ENCODE peak calls at places on chromosomes 3 and 15, in ten cellular contexts. L, H, K, V, F, I, T, M, W and N are unnamed samples. For H3K4me1 and H3K36me3, the result is how much of the 10 kb centered on the place peaks cover.

GRCh38 chr3:133691410-133692107 is 29.8 kb upstream of the TOPBP1 start:
- ATAC-seq in V (no peak), L (no peak), H (no peak), T (no peak), W (no peak), M (no peak), K (no peak), I (no peak), F (no peak), N (no peak)

GRCh38 chr3:152244156-152244888 is 24.4 kb upstream of the MBNL1 start:
- ATAC-seq in K (no peak), F (no peak), I (no peak), L (peak), W (peak), T (no peak), M (no peak), H (peak), V (no peak), N (no peak)

GRCh38 chr15:71501344-71502128 is 308.8 kb upstream of the NR2E3 start:
- ATAC-seq in H (no peak), T (peak), I (peak), W (no peak), F (peak), K (no peak), M (peak), V (no peak), L (no peak), N (no peak)

GRCh38 chr15:42118650-42119531 is 24.5 kb upstream of the PLA2G4D start:
- ATAC-seq in W (no peak), M (peak), H (peak), V (no peak), I (no peak), T (no peak), L (peak), K (peak), F (peak), N (no peak)

GRCh38 chr3:128447561-128448013 is 19.1 kb downstream of the DNAJB8 start:
- ATAC-seq in F (no peak), T (no peak), W (peak), L (no peak), M (no peak), I (no peak), H (no peak), V (no peak), K (no peak), N (no peak)

GRCh38 chr3:170726976-170727661 is 141.2 kb upstream of the SLC7A14 start:
- ATAC-seq in W (no peak), V (no peak), F (no peak), M (peak), I (no peak), L (peak), H (peak), T (no peak), K (peak), N (peak)

GRCh38 chr15:44910981-44911625 is 45.4 kb upstream of the TERB2 start:
- ATAC-seq in F (no peak), I (no peak), L (no peak), K (no peak), M (no peak), V (no peak), W (peak), H (no peak), T (no peak), N (no peak)

GRCh38 chr3:141996437-141996836 is 120.0 kb downstream of the ATP1B3 start:
- ATAC-seq in I (no peak), L (no peak), M (no peak), H (no peak), W (no peak), V (no peak), T (no peak), F (no peak), K (no peak), N (no peak)

GRCh38 chr3:13011369-13012227 is 61.6 kb downstream of the IQSEC1 start:
- ATAC-seq in T (peak), V (no peak), F (no peak), I (peak), L (peak), H (peak), W (peak), K (peak), M (peak), N (no peak)

GRCh38 chr3:5314897-5315296 is 127.4 kb downstream of the EDEM1 start:
- ATAC-seq in L (no peak), H (peak), K (no peak), W (no peak), T (no peak), I (no peak), M (no peak), F (no peak), V (no peak), N (no peak)

GRCh38 chr3:63931290-63931689 is 19.1 kb upstream of the SCAANT1 start:
- ATAC-seq in V (peak), T (no peak), H (peak), W (peak), M (no peak), K (no peak), F (no peak), L (no peak), I (no peak), N (no peak)

GRCh38 chr15:50707878-50708427 is 21.4 kb upstream of the TRPM7 start:
- ATAC-seq in T (no peak), I (peak), L (no peak), F (no peak), H (no peak), W (no peak), V (no peak), K (no peak), M (peak), N (no peak)

GRCh38 chr3:48012659-48013058 is 3.6 kb downstream of the MAP4 start:
- ATAC-seq in T (no peak), M (peak), L (no peak), K (no peak), W (no peak), F (no peak), I (peak), H (no peak), V (no peak), N (no peak)

GRCh38 chr3:117856354-117856753 is 1146.8 kb downstream of the TUSC7 start:
- ATAC-seq in W (no peak), T (no peak), F (no peak), H (no peak), V (no peak), L (no peak), K (no peak), M (no peak), I (no peak), N (no peak)

GRCh38 chr3:10475983-10476382 is 29.4 kb downstream of the ATP2B2 start:
- ATAC-seq in K (no peak), V (no peak), F (no peak), I (no peak), W (no peak), T (no peak), L (no peak), H (no peak), M (no peak), N (no peak)

GRCh38 chr15:73046073-73046472 is 6.2 kb upstream of the NEO1 start:
- ATAC-seq in F (no peak), T (no peak), H (no peak), L (no peak), W (no peak), K (no peak), M (no peak), V (no peak), I (no peak), N (no peak)

GRCh38 chr15:26639976-26640375 is 132.9 kb downstream of the GABRB3 start:
- ATAC-seq in M (no peak), H (no peak), I (no peak), F (no peak), W (no peak), V (no peak), L (no peak), T (no peak), K (no peak), N (no peak)

GRCh38 chr15:26449296-26449695 is 323.6 kb downstream of the GABRB3 start:
- ATAC-seq in V (no peak), F (no peak), L (no peak), I (no peak), H (no peak), M (no peak), T (no peak), W (no peak), K (no peak), N (no peak)

GRCh38 chr3:18585019-18585968 is 160.2 kb upstream of the SATB1 start:
- ATAC-seq in F (no peak), M (no peak), W (no peak), V (no peak), T (no peak), H (no peak), I (no peak), K (no peak), L (no peak), N (no peak)

GRCh38 chr3:185469542-185469941 is 29.3 kb downstream of the TMEM41A start:
- ATAC-seq in M (no peak), L (no peak), V (no peak), T (no peak), H (no peak), W (no peak), I (no peak), K (no peak), F (no peak), N (no peak)

GRCh38 chr15:57185507-57186074 is 190.7 kb upstream of the CGNL1 start:
- ATAC-seq in H (no peak), T (peak), K (no peak), F (no peak), L (no peak), W (no peak), V (no peak), M (no peak), I (no peak), N (no peak)

GRCh38 chr3:172836390-172836997 is 86.0 kb downstream of the ECT2 start:
- ATAC-seq in K (peak), M (peak), V (peak), H (peak), T (peak), F (no peak), I (no peak), L (peak), W (peak), N (no peak)

GRCh38 chr3:112689385-112689784 is 48.4 kb upstream of the CCDC80 start:
- ATAC-seq in W (no peak), F (no peak), M (no peak), L (no peak), H (no peak), K (no peak), T (no peak), I (no peak), V (no peak), N (no peak)

GRCh38 chr3:112689989-112690388 is 49.0 kb upstream of the CCDC80 start:
- ATAC-seq in L (no peak), V (no peak), F (no peak), M (no peak), W (no peak), K (no peak), T (no peak), H (no peak), I (no peak), N (no peak)

GRCh38 chr3:112687621-112688020 is 46.7 kb upstream of the CCDC80 start:
- ATAC-seq in V (no peak), F (no peak), W (no peak), T (no peak), M (no peak), L (no peak), H (no peak), I (no peak), K (no peak), N (no peak)

GRCh38 chr3:112688085-112688769 is 47.3 kb upstream of the CCDC80 start:
- ATAC-seq in V (no peak), F (no peak), W (no peak), M (no peak), K (peak), I (no peak), L (no peak), T (no peak), H (no peak), N (no peak)

DNA sequence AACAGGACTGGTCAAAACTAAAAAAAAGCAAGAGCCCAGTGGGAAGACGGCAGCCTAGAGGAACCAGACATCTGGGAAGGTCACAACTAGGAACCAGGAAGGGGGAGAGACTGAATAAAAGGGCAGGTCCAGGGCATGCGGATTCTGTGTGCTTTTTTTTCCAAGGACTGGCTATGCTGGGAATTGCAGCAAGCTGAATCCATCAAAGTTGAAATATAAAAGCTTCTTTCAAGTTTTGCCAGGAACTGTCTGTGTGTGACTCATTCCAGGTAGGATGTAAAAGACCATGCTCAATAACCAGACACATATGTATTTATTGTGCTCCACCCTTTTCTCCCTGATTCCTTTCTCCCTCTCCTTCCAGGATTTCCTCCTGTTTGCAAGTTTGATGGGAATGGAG is 47.9 kb upstream of the CCDC80 start:
- ATAC-seq in T (no peak), M (no peak), W (no peak), I (no peak), L (no peak), V (no peak), F (no peak), K (peak), H (no peak), N (no peak)
- H3K4me1 ChIP-seq in T (under half), M (under half), W (under half), I (under half), L (under half), V (under half), F (under half), K (under half), H (under half), N (under half)

GRCh38 chr3:196050597-196050996 is 31.3 kb downstream of the TFRC start:
- ATAC-seq in M (no peak), H (no peak), F (no peak), L (no peak), K (no peak), I (no peak), T (no peak), W (no peak), V (no peak), N (no peak)
- H3K36me3 ChIP-seq in M (half or more), H (half or more), F (under half), L (half or more), K (half or more), I (half or more), T (under half), W (under half), V (under half), N (under half)

DNA sequence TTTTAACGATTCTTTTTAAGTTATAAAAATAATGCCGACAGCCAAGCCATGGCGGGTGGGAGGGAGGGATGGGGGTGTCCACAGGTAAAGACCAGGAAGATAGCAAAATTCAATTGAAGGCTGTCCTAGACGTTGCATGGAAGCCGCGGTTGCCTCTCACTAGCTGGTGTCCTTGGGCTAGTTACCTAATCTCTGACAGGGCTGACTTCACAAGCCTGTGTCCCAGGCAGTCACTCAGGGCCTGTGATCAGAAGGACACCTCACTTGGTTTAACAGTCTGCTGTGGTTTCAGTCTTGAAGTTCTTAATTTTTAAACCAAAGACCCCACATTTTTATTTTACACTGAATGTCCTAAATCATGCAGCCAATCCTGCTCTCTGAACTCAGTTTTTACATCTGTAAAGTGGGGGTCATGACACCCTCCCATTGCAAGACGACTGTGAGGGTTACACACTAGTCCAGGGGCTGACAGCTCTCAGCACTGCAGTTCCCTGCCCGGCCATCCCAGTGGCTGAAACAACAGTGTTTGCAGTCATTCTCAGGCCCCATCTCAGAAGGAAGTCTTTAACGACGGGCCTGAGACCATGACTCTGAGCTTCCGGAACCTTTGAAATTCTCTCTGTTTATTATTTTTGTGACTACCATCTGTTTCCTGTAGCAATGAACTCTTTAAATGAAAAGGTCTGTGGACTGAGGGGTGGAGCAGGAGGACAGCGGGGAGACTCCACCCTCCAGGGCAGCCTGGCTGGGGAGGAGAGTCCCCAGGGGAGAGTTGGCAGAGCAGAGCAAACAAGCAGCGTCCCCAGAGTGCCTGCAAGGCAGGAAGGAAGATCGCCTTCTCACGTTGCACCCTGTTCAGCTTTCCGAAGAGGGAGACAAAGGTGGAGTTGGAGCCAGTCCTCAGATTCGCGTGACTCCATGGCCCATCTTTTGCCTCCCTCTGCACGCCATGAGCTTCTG is 525.4 kb upstream of the PROK2 start:
- ATAC-seq in V (peak), K (no peak), I (peak), T (peak), M (peak), L (peak), W (peak), F (peak), H (peak), N (peak)
- TF ChIP-seq POLR2A in V (no peak), K (no peak), I (no peak), T (no peak), M (no peak), L (no peak), W (peak), F (no peak), H (no peak), N (no peak)

GRCh38 chr15:101445109-101445508 is 44.4 kb downstream of the PCSK6 start:
- ATAC-seq in V (no peak), M (no peak), T (no peak), K (no peak), W (no peak), I (no peak), H (no peak), F (no peak), L (no peak), N (no peak)
- H3K4me1 ChIP-seq in V (half or more), M (under half), T (under half), K (under half), W (under half), I (under half), H (under half), F (under half), L (under half), N (under half)

GRCh38 chr3:46684881-46685280 is 8.6 kb downstream of the ALS2CL start:
- ATAC-seq in M (no peak), V (no peak), F (no peak), I (no peak), W (no peak), H (no peak), K (no peak), L (no peak), T (no peak), N (no peak)
- H3K36me3 ChIP-seq in M (half or more), V (under half), F (under half), I (under half), W (under half), H (under half), K (under half), L (half or more), T (under half), N (under half)

DNA sequence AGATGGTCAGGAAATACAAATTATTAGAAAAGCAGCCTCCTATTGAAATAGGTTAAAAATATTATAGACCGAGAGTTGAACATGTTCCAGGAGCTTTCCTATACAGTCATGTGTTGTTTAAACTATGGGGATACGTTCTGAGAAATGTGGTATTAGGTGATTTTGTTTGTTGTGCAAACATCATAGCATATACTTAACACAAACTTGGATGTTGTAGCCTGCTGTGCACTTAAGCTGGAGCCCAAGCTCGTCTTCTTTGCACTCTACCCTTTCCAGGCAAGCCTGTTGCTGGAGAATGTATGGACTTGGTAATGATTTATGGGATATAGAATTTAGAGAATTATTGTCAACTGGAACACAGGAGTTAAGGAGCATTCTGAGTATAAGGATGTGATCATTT is 140.2 kb downstream of the AKAP13 start:
- ATAC-seq in M (no peak), H (no peak), L (no peak), T (no peak), W (no peak), F (no peak), I (no peak), V (no peak), K (no peak), N (no peak)
- TF ChIP-seq POLR2A in M (no peak), H (no peak), L (no peak), T (no peak), W (no peak), F (no peak), I (no peak), V (no peak), K (no peak), N (no peak)

DNA sequence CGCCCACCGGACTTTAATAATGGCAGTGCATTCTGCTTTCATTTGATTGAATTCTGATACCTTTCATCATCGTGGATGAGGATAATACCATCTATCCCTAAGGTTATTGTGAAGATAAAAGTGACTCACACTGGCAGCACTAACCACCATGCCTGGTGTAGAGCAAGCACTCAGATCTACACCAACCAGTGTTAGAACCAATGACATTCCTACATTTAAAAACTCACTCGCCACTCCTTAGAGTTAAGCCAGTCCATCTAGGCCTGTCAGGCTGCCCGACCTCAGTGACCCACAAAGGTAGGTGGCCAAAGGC is 42.8 kb upstream of the TOPAZ1 start:
- ATAC-seq in W (peak), T (peak), H (peak), M (peak), I (no peak), L (peak), K (peak), F (no peak), V (peak), N (no peak)
- H3K4me1 ChIP-seq in W (under half), T (under half), H (under half), M (under half), I (under half), L (under half), K (under half), F (under half), V (under half), N (under half)

DNA sequence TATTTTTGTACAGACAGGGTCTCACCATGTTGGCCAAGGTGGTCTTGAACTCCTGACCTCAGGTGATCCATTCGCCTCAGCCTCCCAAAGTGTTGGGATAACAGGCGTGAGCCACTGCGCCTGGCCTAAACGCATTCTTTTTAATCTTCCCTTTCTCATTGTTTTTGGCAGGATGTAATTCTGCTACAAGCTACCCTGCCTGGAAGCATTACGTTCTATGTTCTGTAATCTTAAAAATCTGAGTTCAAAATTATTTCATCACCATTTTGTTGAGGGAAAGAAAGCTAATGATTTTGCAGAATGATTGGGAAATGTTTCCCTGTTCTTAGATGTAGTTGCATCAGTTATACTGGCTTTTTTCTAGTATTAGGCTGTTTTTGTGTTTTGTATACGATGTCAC is 71.5 kb downstream of the RGMA start:
- ATAC-seq in T (peak), F (no peak), V (no peak), K (no peak), M (no peak), W (no peak), I (no peak), H (no peak), L (peak), N (peak)
- H3K36me3 ChIP-seq in T (under half), F (under half), V (under half), K (half or more), M (half or more), W (under half), I (half or more), H (half or more), L (half or more), N (under half)

GRCh38 chr15:74961616-74962015 is 5.0 kb upstream of the RPP25 start:
- ATAC-seq in M (no peak), L (no peak), I (no peak), W (no peak), V (no peak), K (no peak), H (no peak), F (no peak), T (no peak), N (no peak)
- TF ChIP-seq POLR2A in M (no peak), L (no peak), I (no peak), W (no peak), V (no peak), K (no peak), H (no peak), F (no peak), T (no peak), N (no peak)